ENCODE peak calls at places on chromosomes 7 and 10, in eight cellular contexts. One of them, this sample, is unnamed. For H3K9me3, the result is how much of the 10 kb centered on the place peaks cover.

GRCh38 chr7:8433477-8434289 is at the start of gene NXPH1:
- DNase-seq in thyroid gland: peak
- DNase-seq in spleen: peak
- DNase-seq in gastrocnemius medialis: no peak
- DNase-seq in esophagus squamous epithelium: no peak
- DNase-seq in IMR-90: no peak
- DNase-seq in uterus: no peak
- DNase-seq in heart left ventricle: no peak
- DNase-seq in this sample: no peak

GRCh38 chr10:124589491-124590006 is 127.9 kb downstream of the LHPP start:
- DNase-seq in esophagus squamous epithelium: no peak
- DNase-seq in spleen: peak
- DNase-seq in thyroid gland: peak
- DNase-seq in IMR-90: no peak
- DNase-seq in uterus: no peak
- DNase-seq in gastrocnemius medialis: no peak
- DNase-seq in heart left ventricle: no peak
- DNase-seq in this sample: no peak

GRCh38 chr10:77973276-77973675 is 46.7 kb upstream of the DLG5 start:
- DNase-seq in heart left ventricle: no peak
- DNase-seq in gastrocnemius medialis: no peak
- DNase-seq in uterus: no peak
- DNase-seq in spleen: peak
- DNase-seq in thyroid gland: no peak
- DNase-seq in esophagus squamous epithelium: no peak
- DNase-seq in IMR-90: no peak
- DNase-seq in this sample: no peak

GRCh38 chr7:98930464-98930863 is 52.1 kb downstream of the TRRAP start:
- DNase-seq in esophagus squamous epithelium: no peak
- DNase-seq in spleen: no peak
- DNase-seq in gastrocnemius medialis: no peak
- DNase-seq in heart left ventricle: no peak
- DNase-seq in uterus: no peak
- DNase-seq in thyroid gland: no peak
- DNase-seq in IMR-90: no peak
- DNase-seq in this sample: no peak

GRCh38 chr7:137880432-137880831 is 33.7 kb upstream of the DGKI start:
- DNase-seq in thyroid gland: no peak
- DNase-seq in heart left ventricle: no peak
- DNase-seq in IMR-90: peak
- DNase-seq in gastrocnemius medialis: no peak
- DNase-seq in uterus: peak
- DNase-seq in esophagus squamous epithelium: no peak
- DNase-seq in spleen: no peak
- DNase-seq in this sample: no peak

GRCh38 chr10:71685554-71686202 is 33.9 kb downstream of the C10orf105 start:
- DNase-seq in uterus: no peak
- DNase-seq in IMR-90: no peak
- DNase-seq in spleen: no peak
- DNase-seq in esophagus squamous epithelium: no peak
- DNase-seq in gastrocnemius medialis: no peak
- DNase-seq in heart left ventricle: no peak
- DNase-seq in thyroid gland: peak
- DNase-seq in this sample: no peak

GRCh38 chr7:45088821-45089313 is at the start of gene NACAD:
- DNase-seq in gastrocnemius medialis: no peak
- DNase-seq in uterus: peak
- DNase-seq in esophagus squamous epithelium: no peak
- DNase-seq in thyroid gland: peak
- DNase-seq in IMR-90: peak
- DNase-seq in heart left ventricle: peak
- DNase-seq in spleen: peak
- DNase-seq in this sample: no peak

GRCh38 chr10:24209946-24210491 is 1.1 kb downstream of the KIAA1217 start:
- DNase-seq in esophagus squamous epithelium: no peak
- DNase-seq in gastrocnemius medialis: no peak
- DNase-seq in heart left ventricle: peak
- DNase-seq in spleen: no peak
- DNase-seq in uterus: peak
- DNase-seq in thyroid gland: peak
- DNase-seq in IMR-90: peak
- DNase-seq in this sample: no peak

GRCh38 chr7:23357190-23358093 is 58.3 kb downstream of the MALSU1 start:
- DNase-seq in spleen: no peak
- DNase-seq in uterus: no peak
- DNase-seq in IMR-90: peak
- DNase-seq in gastrocnemius medialis: no peak
- DNase-seq in heart left ventricle: no peak
- DNase-seq in esophagus squamous epithelium: no peak
- DNase-seq in thyroid gland: no peak
- DNase-seq in this sample: no peak

GRCh38 chr10:121085386-121085785 is 234.2 kb downstream of the WDR11 start:
- DNase-seq in uterus: no peak
- DNase-seq in IMR-90: no peak
- DNase-seq in thyroid gland: no peak
- DNase-seq in esophagus squamous epithelium: no peak
- DNase-seq in spleen: no peak
- DNase-seq in gastrocnemius medialis: no peak
- DNase-seq in heart left ventricle: no peak
- DNase-seq in this sample: no peak

GRCh38 chr10:103661951-103662405 is 168.5 kb downstream of the NEURL1 start:
- DNase-seq in uterus: no peak
- DNase-seq in heart left ventricle: no peak
- DNase-seq in IMR-90: no peak
- DNase-seq in gastrocnemius medialis: no peak
- DNase-seq in thyroid gland: peak
- DNase-seq in esophagus squamous epithelium: no peak
- DNase-seq in spleen: no peak
- DNase-seq in this sample: no peak

GRCh38 chr7:55486991-55487390 is 85.3 kb downstream of the VOPP1 start:
- DNase-seq in esophagus squamous epithelium: no peak
- DNase-seq in gastrocnemius medialis: no peak
- DNase-seq in spleen: no peak
- DNase-seq in uterus: no peak
- DNase-seq in IMR-90: no peak
- DNase-seq in heart left ventricle: no peak
- DNase-seq in thyroid gland: no peak
- DNase-seq in this sample: no peak

GRCh38 chr7:124738639-124739038 is 27.0 kb downstream of the GPR37 start:
- DNase-seq in uterus: no peak
- DNase-seq in thyroid gland: no peak
- DNase-seq in esophagus squamous epithelium: no peak
- DNase-seq in gastrocnemius medialis: no peak
- DNase-seq in spleen: no peak
- DNase-seq in heart left ventricle: no peak
- DNase-seq in IMR-90: no peak
- DNase-seq in this sample: no peak

GRCh38 chr10:114810926-114811325 is 10.7 kb upstream of the FHIP2A start:
- DNase-seq in esophagus squamous epithelium: no peak
- DNase-seq in gastrocnemius medialis: no peak
- DNase-seq in thyroid gland: no peak
- DNase-seq in uterus: no peak
- DNase-seq in IMR-90: no peak
- DNase-seq in spleen: no peak
- DNase-seq in heart left ventricle: no peak
- DNase-seq in this sample: no peak

GRCh38 chr10:85537561-85537960 is 829.0 kb downstream of the GRID1 start:
- DNase-seq in uterus: no peak
- DNase-seq in gastrocnemius medialis: no peak
- DNase-seq in esophagus squamous epithelium: no peak
- DNase-seq in IMR-90: no peak
- DNase-seq in thyroid gland: no peak
- DNase-seq in spleen: no peak
- DNase-seq in heart left ventricle: no peak
- DNase-seq in this sample: no peak

GRCh38 chr10:78727728-78728127 is 341.0 kb upstream of the ZMIZ1 start:
- DNase-seq in uterus: no peak
- DNase-seq in IMR-90: no peak
- DNase-seq in heart left ventricle: peak
- DNase-seq in gastrocnemius medialis: peak
- DNase-seq in thyroid gland: peak
- DNase-seq in spleen: no peak
- DNase-seq in esophagus squamous epithelium: no peak
- DNase-seq in this sample: no peak

GRCh38 chr7:142372727-142373126 is 114.9 kb upstream of the PRSS58 start:
- DNase-seq in heart left ventricle: no peak
- DNase-seq in uterus: no peak
- DNase-seq in spleen: no peak
- DNase-seq in gastrocnemius medialis: peak
- DNase-seq in thyroid gland: no peak
- DNase-seq in esophagus squamous epithelium: no peak
- DNase-seq in IMR-90: no peak
- DNase-seq in this sample: no peak

GRCh38 chr10:87694011-87694794 is 34.5 kb downstream of the PAPSS2 start:
- DNase-seq in uterus: no peak
- DNase-seq in esophagus squamous epithelium: no peak
- DNase-seq in heart left ventricle: no peak
- DNase-seq in spleen: no peak
- DNase-seq in thyroid gland: no peak
- DNase-seq in IMR-90: peak
- DNase-seq in gastrocnemius medialis: no peak
- DNase-seq in this sample: no peak

GRCh38 chr10:69422676-69423075 is 6.0 kb upstream of the TACR2 start:
- DNase-seq in gastrocnemius medialis: no peak
- DNase-seq in esophagus squamous epithelium: no peak
- DNase-seq in heart left ventricle: no peak
- DNase-seq in uterus: no peak
- DNase-seq in thyroid gland: no peak
- DNase-seq in spleen: no peak
- DNase-seq in IMR-90: no peak
- DNase-seq in this sample: no peak

GRCh38 chr7:124762611-124763143 is 2.9 kb downstream of the GPR37 start:
- DNase-seq in uterus: peak
- DNase-seq in spleen: no peak
- DNase-seq in thyroid gland: peak
- DNase-seq in esophagus squamous epithelium: no peak
- DNase-seq in heart left ventricle: no peak
- DNase-seq in gastrocnemius medialis: no peak
- DNase-seq in IMR-90: peak
- DNase-seq in this sample: no peak

DNA sequence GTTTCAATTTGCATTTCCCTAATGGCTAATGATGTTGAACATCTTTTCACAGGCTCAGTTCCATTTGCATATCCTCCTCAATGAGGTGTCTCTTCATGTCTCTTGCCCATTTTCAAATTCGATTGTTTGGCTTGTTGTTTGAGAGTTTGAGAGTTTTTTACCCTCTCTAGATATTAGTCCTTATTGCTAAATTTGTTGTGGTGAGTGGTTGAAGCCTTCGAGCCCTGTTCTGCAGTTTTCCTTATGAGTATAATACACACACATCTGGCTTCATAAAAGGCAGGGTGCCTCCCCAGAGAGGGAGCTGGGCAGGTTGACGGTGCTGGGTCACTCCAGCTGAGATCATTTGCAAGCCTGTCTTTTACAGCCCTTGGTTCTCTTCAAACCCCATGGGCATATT is 65.1 kb downstream of the RGS10 start:
- DNase-seq in thyroid gland: no peak
- DNase-seq in uterus: no peak
- DNase-seq in heart left ventricle: no peak
- DNase-seq in spleen: peak
- DNase-seq in esophagus squamous epithelium: no peak
- DNase-seq in gastrocnemius medialis: no peak
- DNase-seq in IMR-90: no peak
- DNase-seq in this sample: no peak
- H3K9me3 ChIP-seq in thyroid gland: under half
- H3K9me3 ChIP-seq in uterus: under half
- H3K9me3 ChIP-seq in heart left ventricle: under half
- H3K9me3 ChIP-seq in spleen: under half
- H3K9me3 ChIP-seq in esophagus squamous epithelium: under half
- H3K9me3 ChIP-seq in gastrocnemius medialis: under half
- H3K9me3 ChIP-seq in IMR-90: under half
- H3K9me3 ChIP-seq in this sample: under half

DNA sequence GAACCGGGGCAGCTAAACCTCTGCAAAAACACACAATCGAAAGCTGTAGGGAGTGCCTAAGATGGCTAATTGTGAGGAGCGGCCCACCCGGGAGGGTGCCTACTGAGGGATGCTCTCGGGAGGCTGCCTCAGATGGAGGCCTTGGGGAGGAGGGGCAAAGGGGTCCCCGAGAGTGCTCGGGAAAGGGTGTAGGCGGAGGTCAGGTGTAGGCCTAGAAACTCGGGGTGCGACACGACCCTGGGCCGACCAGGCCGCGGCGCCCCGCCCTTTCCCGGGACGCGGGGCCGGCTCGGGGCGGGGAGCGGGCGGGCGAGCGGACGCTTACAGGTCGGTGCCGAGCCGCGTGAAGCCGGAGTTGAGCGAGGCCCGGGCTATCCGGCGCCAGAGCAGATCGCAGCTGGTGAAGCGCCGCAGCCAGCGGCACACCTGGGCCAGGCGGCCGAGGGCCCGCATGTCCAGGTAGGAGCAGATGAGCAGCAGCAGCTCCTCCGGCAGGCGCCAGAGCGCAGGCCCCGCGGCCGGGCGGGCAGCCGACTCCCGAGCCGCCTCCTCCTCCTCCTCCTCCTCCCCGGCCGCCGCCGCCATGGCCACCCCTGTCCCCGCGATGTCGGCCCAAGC is 805 bp downstream of the FBXW4 start:
- DNase-seq in uterus: peak
- DNase-seq in thyroid gland: peak
- DNase-seq in esophagus squamous epithelium: no peak
- DNase-seq in gastrocnemius medialis: peak
- DNase-seq in heart left ventricle: peak
- DNase-seq in spleen: peak
- DNase-seq in IMR-90: peak
- DNase-seq in this sample: no peak
- TF ChIP-seq POLR2A in uterus: no peak
- TF ChIP-seq POLR2A in thyroid gland: no peak
- TF ChIP-seq POLR2A in esophagus squamous epithelium: no peak
- TF ChIP-seq POLR2A in gastrocnemius medialis: no peak
- TF ChIP-seq POLR2A in heart left ventricle: no peak
- TF ChIP-seq POLR2A in spleen: no peak
- TF ChIP-seq POLR2A in IMR-90: no peak
- TF ChIP-seq POLR2A in this sample: no peak

DNA sequence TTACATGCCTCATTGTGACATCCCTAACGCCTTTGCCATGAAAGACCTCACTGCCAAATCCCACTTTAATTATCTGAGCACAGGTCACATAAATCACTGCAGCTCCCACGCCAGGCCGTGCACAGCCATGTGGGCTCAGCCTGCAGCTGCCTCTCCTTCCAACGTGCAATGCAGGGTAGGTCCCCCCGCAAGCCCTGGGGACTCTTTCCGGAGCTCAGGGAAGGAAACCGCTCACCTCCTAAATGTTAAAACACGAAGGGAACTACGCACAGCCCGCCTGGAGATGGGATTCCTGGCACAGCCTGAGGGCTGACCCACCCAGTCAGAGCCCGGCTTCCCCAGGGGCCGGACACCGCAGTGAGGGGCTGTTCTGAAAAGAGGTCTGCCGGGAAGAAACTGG is 128.0 kb downstream of the MAD1L1 start:
- DNase-seq in thyroid gland: no peak
- DNase-seq in uterus: peak
- DNase-seq in heart left ventricle: no peak
- DNase-seq in spleen: no peak
- DNase-seq in IMR-90: no peak
- DNase-seq in esophagus squamous epithelium: no peak
- DNase-seq in gastrocnemius medialis: no peak
- DNase-seq in this sample: no peak
- H3K27ac ChIP-seq in thyroid gland: no peak
- H3K27ac ChIP-seq in uterus: peak
- H3K27ac ChIP-seq in heart left ventricle: peak
- H3K27ac ChIP-seq in spleen: no peak
- H3K27ac ChIP-seq in IMR-90: no peak
- H3K27ac ChIP-seq in esophagus squamous epithelium: no peak
- H3K27ac ChIP-seq in gastrocnemius medialis: no peak
- H3K27ac ChIP-seq in this sample: peak

GRCh38 chr7:158139499-158139898 is 448.1 kb downstream of the PTPRN2 start:
- DNase-seq in uterus: no peak
- DNase-seq in gastrocnemius medialis: no peak
- DNase-seq in esophagus squamous epithelium: no peak
- DNase-seq in heart left ventricle: no peak
- DNase-seq in spleen: no peak
- DNase-seq in IMR-90: no peak
- DNase-seq in thyroid gland: no peak
- DNase-seq in this sample: no peak
- H3K9me3 ChIP-seq in uterus: under half
- H3K9me3 ChIP-seq in gastrocnemius medialis: under half
- H3K9me3 ChIP-seq in esophagus squamous epithelium: under half
- H3K9me3 ChIP-seq in heart left ventricle: under half
- H3K9me3 ChIP-seq in spleen: under half
- H3K9me3 ChIP-seq in IMR-90: half or more
- H3K9me3 ChIP-seq in thyroid gland: under half
- H3K9me3 ChIP-seq in this sample: under half

This sample was measured in vagina.